ENCODE peak calls at places on chromosomes 3 and 15, in five cellular contexts. One of them, this sample, is unnamed.

GRCh38 chr3:102189564-102190339 is 245.1 kb upstream of the ZPLD1 start:
- DNase-seq in nephron progenitor cell: no peak
- DNase-seq in AG08395: no peak
- DNase-seq in AG09319: no peak
- DNase-seq in iPS-NIHi11: no peak
- DNase-seq in this sample: peak

GRCh38 chr3:149553781-149554451 is 79.4 kb downstream of the TM4SF4 start:
- DNase-seq in AG09319: peak
- DNase-seq in AG08395: peak
- DNase-seq in iPS-NIHi11: no peak
- DNase-seq in nephron progenitor cell: no peak
- DNase-seq in this sample: no peak

GRCh38 chr3:8191406-8191805 is 310.2 kb upstream of the LMCD1 start:
- DNase-seq in AG09319: no peak
- DNase-seq in iPS-NIHi11: no peak
- DNase-seq in AG08395: no peak
- DNase-seq in nephron progenitor cell: no peak
- DNase-seq in this sample: no peak

GRCh38 chr3:42852443-42852842 is 23.2 kb downstream of the CYP8B1 start:
- DNase-seq in AG08395: no peak
- DNase-seq in AG09319: no peak
- DNase-seq in nephron progenitor cell: no peak
- DNase-seq in iPS-NIHi11: no peak
- DNase-seq in this sample: no peak

GRCh38 chr15:73338058-73338457 is 30.7 kb downstream of the HCN4 start:
- DNase-seq in AG09319: no peak
- DNase-seq in AG08395: no peak
- DNase-seq in iPS-NIHi11: no peak
- DNase-seq in nephron progenitor cell: no peak
- DNase-seq in this sample: no peak

GRCh38 chr3:73805435-73805834 is 180.7 kb upstream of the PDZRN3 start:
- DNase-seq in AG09319: no peak
- DNase-seq in AG08395: no peak
- DNase-seq in nephron progenitor cell: no peak
- DNase-seq in iPS-NIHi11: no peak
- DNase-seq in this sample: no peak

GRCh38 chr3:73572371-73572770 is 52.4 kb downstream of the PDZRN3 start:
- DNase-seq in AG08395: no peak
- DNase-seq in iPS-NIHi11: no peak
- DNase-seq in AG09319: no peak
- DNase-seq in nephron progenitor cell: peak
- DNase-seq in this sample: no peak

GRCh38 chr3:134858516-134859035 is 63.5 kb downstream of the EPHB1 start:
- DNase-seq in AG08395: no peak
- DNase-seq in iPS-NIHi11: no peak
- DNase-seq in AG09319: no peak
- DNase-seq in nephron progenitor cell: no peak
- DNase-seq in this sample: no peak

GRCh38 chr3:63384382-63384781 is 106.3 kb downstream of the SYNPR start:
- DNase-seq in iPS-NIHi11: no peak
- DNase-seq in nephron progenitor cell: no peak
- DNase-seq in AG08395: no peak
- DNase-seq in AG09319: no peak
- DNase-seq in this sample: no peak

GRCh38 chr3:50211930-50212329 is 6.9 kb downstream of the SLC38A3 start:
- DNase-seq in AG09319: peak
- DNase-seq in nephron progenitor cell: no peak
- DNase-seq in iPS-NIHi11: no peak
- DNase-seq in AG08395: no peak
- DNase-seq in this sample: no peak

GRCh38 chr3:126999383-126999782 is 16.5 kb downstream of the PLXNA1 start:
- DNase-seq in iPS-NIHi11: no peak
- DNase-seq in nephron progenitor cell: no peak
- DNase-seq in AG09319: no peak
- DNase-seq in AG08395: no peak
- DNase-seq in this sample: no peak

GRCh38 chr15:72813345-72814004 is 29.9 kb upstream of the ADPGK start:
- DNase-seq in iPS-NIHi11: peak
- DNase-seq in AG08395: no peak
- DNase-seq in nephron progenitor cell: no peak
- DNase-seq in AG09319: no peak
- DNase-seq in this sample: no peak

GRCh38 chr3:108062051-108062450 is 28.8 kb downstream of the CD47 start:
- DNase-seq in AG09319: no peak
- DNase-seq in nephron progenitor cell: no peak
- DNase-seq in AG08395: no peak
- DNase-seq in iPS-NIHi11: no peak
- DNase-seq in this sample: no peak

GRCh38 chr3:30347679-30348216 is 258.7 kb upstream of the TGFBR2 start:
- DNase-seq in AG09319: no peak
- DNase-seq in AG08395: peak
- DNase-seq in nephron progenitor cell: no peak
- DNase-seq in iPS-NIHi11: no peak
- DNase-seq in this sample: peak

GRCh38 chr15:82891025-82891390 is 61.5 kb downstream of the HOMER2 start:
- DNase-seq in AG08395: no peak
- DNase-seq in AG09319: no peak
- DNase-seq in nephron progenitor cell: no peak
- DNase-seq in iPS-NIHi11: no peak
- DNase-seq in this sample: no peak

GRCh38 chr3:146131616-146132410 is 29.2 kb downstream of the PLOD2 start:
- DNase-seq in nephron progenitor cell: no peak
- DNase-seq in AG08395: peak
- DNase-seq in iPS-NIHi11: no peak
- DNase-seq in AG09319: no peak
- DNase-seq in this sample: peak

GRCh38 chr3:148036331-148036881 is 627.2 kb downstream of the ZIC1 start:
- DNase-seq in AG08395: no peak
- DNase-seq in iPS-NIHi11: no peak
- DNase-seq in nephron progenitor cell: no peak
- DNase-seq in AG09319: no peak
- DNase-seq in this sample: no peak

GRCh38 chr15:48565560-48566482 is 79.7 kb downstream of the FBN1 start:
- DNase-seq in iPS-NIHi11: no peak
- DNase-seq in AG09319: peak
- DNase-seq in AG08395: peak
- DNase-seq in nephron progenitor cell: no peak
- DNase-seq in this sample: no peak

GRCh38 chr3:156605686-156606605 is 51.0 kb upstream of the SSR3 start:
- DNase-seq in AG08395: peak
- DNase-seq in nephron progenitor cell: peak
- DNase-seq in iPS-NIHi11: peak
- DNase-seq in AG09319: no peak
- DNase-seq in this sample: no peak

GRCh38 chr3:105938101-105938500 is 69.3 kb upstream of the CBLB start:
- DNase-seq in AG08395: peak
- DNase-seq in nephron progenitor cell: no peak
- DNase-seq in AG09319: peak
- DNase-seq in iPS-NIHi11: no peak
- DNase-seq in this sample: no peak

GRCh38 chr3:95705786-95706418 is 1108.5 kb upstream of the EPHA6 start:
- DNase-seq in iPS-NIHi11: no peak
- DNase-seq in AG09319: no peak
- DNase-seq in AG08395: no peak
- DNase-seq in nephron progenitor cell: no peak
- DNase-seq in this sample: no peak

GRCh38 chr3:35664460-35664919 is 25.2 kb downstream of the ARPP21 start:
- DNase-seq in AG08395: no peak
- DNase-seq in nephron progenitor cell: peak
- DNase-seq in AG09319: no peak
- DNase-seq in iPS-NIHi11: peak
- DNase-seq in this sample: no peak

GRCh38 chr15:66404122-66404521 is 17.4 kb downstream of the MAP2K1 start:
- DNase-seq in AG09319: no peak
- DNase-seq in nephron progenitor cell: no peak
- DNase-seq in iPS-NIHi11: no peak
- DNase-seq in AG08395: no peak
- DNase-seq in this sample: no peak

GRCh38 chr3:189361103-189361835 is 189.5 kb downstream of the TPRG1 start:
- DNase-seq in iPS-NIHi11: no peak
- DNase-seq in AG09319: no peak
- DNase-seq in nephron progenitor cell: no peak
- DNase-seq in AG08395: peak
- DNase-seq in this sample: no peak

GRCh38 chr3:35383719-35384555 is 255.4 kb upstream of the ARPP21 start:
- DNase-seq in nephron progenitor cell: no peak
- DNase-seq in iPS-NIHi11: peak
- DNase-seq in AG08395: no peak
- DNase-seq in AG09319: no peak
- DNase-seq in this sample: no peak

GRCh38 chr3:159273608-159274007 is 471.8 kb downstream of the MFSD1 start:
- DNase-seq in iPS-NIHi11: peak
- DNase-seq in AG08395: peak
- DNase-seq in AG09319: no peak
- DNase-seq in nephron progenitor cell: peak
- DNase-seq in this sample: no peak